ENCODE peak calls at places on chromosomes 3 and 15, in nine cellular contexts. Z is NCI-H1694 treated with DMSO at 0.1 percent for 48 hours; H is EH; O is HT1080; D is glutamatergic neuron; G is stimulated activated CD8-positive, alpha-beta memory T cell treated with anti-CD3 and anti-CD28 coated beads, Interleukin-4, amount 100 ng/mL, for 24 hours; A is AG04450; L is kidney glomerular epithelial cell; K is adipocyte. I is an unnamed sample.

GRCh38 chr3:30614943-30615342 is 8.5 kb downstream of the TGFBR2 start:
- DNase-seq in Z (no peak), H (no peak), O (no peak), D (no peak), G (no peak), A (no peak), L (no peak), K (no peak), I (no peak)

GRCh38 chr3:66489577-66489976 is 11.2 kb downstream of the LRIG1 start:
- DNase-seq in Z (no peak), H (no peak), O (no peak), D (no peak), G (no peak), A (no peak), L (no peak), K (no peak), I (no peak)

GRCh38 chr3:69144631-69145244 is 22.3 kb upstream of the LMOD3 start:
- DNase-seq in Z (no peak), H (no peak), O (no peak), D (no peak), G (no peak), A (no peak), L (no peak), K (no peak), I (no peak)

GRCh38 chr15:74387988-74388955 is 20.8 kb upstream of the CYP11A1 start:
- DNase-seq in Z (no peak), H (no peak), O (no peak), D (no peak), G (no peak), A (no peak), L (peak), K (no peak), I (no peak)

GRCh38 chr3:48125026-48125704 is 63.1 kb downstream of the CDC25A start:
- DNase-seq in Z (no peak), H (peak), O (no peak), D (no peak), G (no peak), A (peak), L (peak), K (peak), I (peak)

GRCh38 chr3:53137835-53138446 is 7.7 kb upstream of the RFT1 start:
- DNase-seq in Z (no peak), H (peak), O (peak), D (no peak), G (no peak), A (no peak), L (no peak), K (no peak), I (no peak)

GRCh38 chr15:31480356-31481058 is 153.9 kb downstream of the KLF13 start:
- DNase-seq in Z (no peak), H (no peak), O (no peak), D (no peak), G (no peak), A (no peak), L (no peak), K (no peak), I (no peak)

GRCh38 chr3:113128386-113129015 is 82.9 kb upstream of the BOC start:
- DNase-seq in Z (no peak), H (peak), O (peak), D (no peak), G (no peak), A (no peak), L (no peak), K (no peak), I (no peak)

GRCh38 chr3:57544181-57545125 is at the start of gene DNAH12:
- DNase-seq in Z (peak), H (peak), O (no peak), D (peak), G (no peak), A (no peak), L (peak), K (peak), I (no peak)

GRCh38 chr3:159620873-159621272 is 367.8 kb upstream of the IL12A start:
- DNase-seq in Z (no peak), H (peak), O (peak), D (no peak), G (no peak), A (no peak), L (peak), K (peak), I (peak)

GRCh38 chr15:84588053-84588874 is 12.5 kb upstream of the ZSCAN2 start:
- DNase-seq in Z (peak), H (peak), O (peak), D (peak), G (peak), A (peak), L (peak), K (peak), I (no peak)

GRCh38 chr15:68684476-68684875 is 105.7 kb downstream of the CORO2B start:
- DNase-seq in Z (no peak), H (no peak), O (no peak), D (no peak), G (no peak), A (no peak), L (no peak), K (no peak), I (no peak)

GRCh38 chr3:142853270-142854163 is 35.4 kb downstream of the PCOLCE2 start:
- DNase-seq in Z (peak), H (peak), O (peak), D (no peak), G (no peak), A (no peak), L (peak), K (peak), I (no peak)

GRCh38 chr3:14810795-14811661 is 7.7 kb upstream of the FGD5 start:
- DNase-seq in Z (no peak), H (no peak), O (no peak), D (peak), G (no peak), A (no peak), L (no peak), K (no peak), I (no peak)

GRCh38 chr3:109114746-109115145 is 3.2 kb downstream of the MORC1 start:
- DNase-seq in Z (no peak), H (no peak), O (no peak), D (no peak), G (no peak), A (no peak), L (no peak), K (no peak), I (no peak)

GRCh38 chr3:162224736-162225135 is 728.1 kb downstream of the OTOL1 start:
- DNase-seq in Z (no peak), H (peak), O (peak), D (no peak), G (no peak), A (no peak), L (peak), K (peak), I (no peak)

GRCh38 chr15:101390462-101390861 is 95.4 kb upstream of the SNRPA1 start:
- DNase-seq in Z (no peak), H (no peak), O (no peak), D (no peak), G (no peak), A (no peak), L (no peak), K (no peak), I (no peak)

GRCh38 chr15:31905054-31905453 is 125.3 kb upstream of the CHRNA7 start:
- DNase-seq in Z (no peak), H (no peak), O (peak), D (no peak), G (no peak), A (no peak), L (no peak), K (no peak), I (no peak)

GRCh38 chr3:197750396-197750831 is 731 bp downstream of the FYTTD1 start:
- DNase-seq in Z (no peak), H (peak), O (peak), D (peak), G (peak), A (no peak), L (peak), K (peak), I (no peak)

GRCh38 chr3:141063831-141064230 is 12.7 kb downstream of the SPSB4 start:
- DNase-seq in Z (no peak), H (no peak), O (no peak), D (no peak), G (no peak), A (no peak), L (no peak), K (no peak), I (no peak)

GRCh38 chr3:39750677-39751076 is 58.7 kb upstream of the MYRIP start:
- DNase-seq in Z (no peak), H (no peak), O (no peak), D (no peak), G (no peak), A (no peak), L (no peak), K (no peak), I (no peak)

GRCh38 chr3:13717222-13717573 is 162.7 kb downstream of the WNT7A start:
- DNase-seq in Z (no peak), H (no peak), O (no peak), D (no peak), G (no peak), A (no peak), L (no peak), K (no peak), I (no peak)

GRCh38 chr3:50503947-50504346 is 513 bp upstream of the CACNA2D2 start:
- DNase-seq in Z (no peak), H (no peak), O (no peak), D (no peak), G (no peak), A (no peak), L (no peak), K (peak), I (no peak)

GRCh38 chr3:42547401-42547945 is 34.3 kb downstream of the SEC22C start:
- DNase-seq in Z (peak), H (peak), O (peak), D (peak), G (peak), A (peak), L (peak), K (peak), I (no peak)

GRCh38 chr15:63815796-63816533 is 17.8 kb downstream of the HERC1 start:
- DNase-seq in Z (no peak), H (no peak), O (no peak), D (no peak), G (no peak), A (no peak), L (no peak), K (peak), I (no peak)

I was measured in HS-27A.